ENCODE peak calls at places on chromosomes 4 and X, in seven cellular contexts. One of them, this sample, is unnamed.

GRCh38 chr4:175330652-175331051 is 412.5 kb downstream of the ADAM29 start:
- DNase-seq in activated CD4-positive, alpha-beta T cell treated with anti-CD3 and anti-CD28 coated beads, Interleukin-2, amount 50 U/mL, for 48 hours: no peak
- DNase-seq in lung microvascular endothelial cell: no peak
- DNase-seq in A172: peak
- DNase-seq in cerebellum: no peak
- DNase-seq in activated T-cell treated with anti-CD3 and anti-CD28 coated beads, Interleukin-2, amount 50 U/mL, for 24 hours: no peak
- DNase-seq in SHP77: no peak
- DNase-seq in this sample: no peak

GRCh38 chrX:66130469-66130868 is 33.6 kb upstream of the HEPH start:
- DNase-seq in activated CD4-positive, alpha-beta T cell treated with anti-CD3 and anti-CD28 coated beads, Interleukin-2, amount 50 U/mL, for 48 hours: no peak
- DNase-seq in lung microvascular endothelial cell: no peak
- DNase-seq in A172: no peak
- DNase-seq in cerebellum: no peak
- DNase-seq in activated T-cell treated with anti-CD3 and anti-CD28 coated beads, Interleukin-2, amount 50 U/mL, for 24 hours: no peak
- DNase-seq in SHP77: no peak
- DNase-seq in this sample: no peak

GRCh38 chr4:3387154-3387942 is 54.4 kb upstream of the HGFAC start:
- DNase-seq in activated CD4-positive, alpha-beta T cell treated with anti-CD3 and anti-CD28 coated beads, Interleukin-2, amount 50 U/mL, for 48 hours: no peak
- DNase-seq in lung microvascular endothelial cell: no peak
- DNase-seq in A172: no peak
- DNase-seq in cerebellum: no peak
- DNase-seq in activated T-cell treated with anti-CD3 and anti-CD28 coated beads, Interleukin-2, amount 50 U/mL, for 24 hours: no peak
- DNase-seq in SHP77: no peak
- DNase-seq in this sample: no peak

GRCh38 chr4:26406346-26406975 is 83.8 kb downstream of the CCKAR start:
- DNase-seq in activated CD4-positive, alpha-beta T cell treated with anti-CD3 and anti-CD28 coated beads, Interleukin-2, amount 50 U/mL, for 48 hours: no peak
- DNase-seq in lung microvascular endothelial cell: no peak
- DNase-seq in A172: no peak
- DNase-seq in cerebellum: no peak
- DNase-seq in activated T-cell treated with anti-CD3 and anti-CD28 coated beads, Interleukin-2, amount 50 U/mL, for 24 hours: no peak
- DNase-seq in SHP77: no peak
- DNase-seq in this sample: no peak

GRCh38 chr4:13523591-13524503 is 20.5 kb downstream of the NKX3-2 start:
- DNase-seq in activated CD4-positive, alpha-beta T cell treated with anti-CD3 and anti-CD28 coated beads, Interleukin-2, amount 50 U/mL, for 48 hours: no peak
- DNase-seq in lung microvascular endothelial cell: no peak
- DNase-seq in A172: no peak
- DNase-seq in cerebellum: no peak
- DNase-seq in activated T-cell treated with anti-CD3 and anti-CD28 coated beads, Interleukin-2, amount 50 U/mL, for 24 hours: no peak
- DNase-seq in SHP77: no peak
- DNase-seq in this sample: no peak

GRCh38 chr4:38857354-38858096 is 908 bp upstream of the TLR6 start:
- DNase-seq in activated CD4-positive, alpha-beta T cell treated with anti-CD3 and anti-CD28 coated beads, Interleukin-2, amount 50 U/mL, for 48 hours: peak
- DNase-seq in lung microvascular endothelial cell: no peak
- DNase-seq in A172: peak
- DNase-seq in cerebellum: no peak
- DNase-seq in activated T-cell treated with anti-CD3 and anti-CD28 coated beads, Interleukin-2, amount 50 U/mL, for 24 hours: peak
- DNase-seq in SHP77: no peak
- DNase-seq in this sample: peak

GRCh38 chr4:68368566-68369473 is 18.9 kb upstream of the YTHDC1 start:
- DNase-seq in activated CD4-positive, alpha-beta T cell treated with anti-CD3 and anti-CD28 coated beads, Interleukin-2, amount 50 U/mL, for 48 hours: no peak
- DNase-seq in lung microvascular endothelial cell: no peak
- DNase-seq in A172: peak
- DNase-seq in cerebellum: no peak
- DNase-seq in activated T-cell treated with anti-CD3 and anti-CD28 coated beads, Interleukin-2, amount 50 U/mL, for 24 hours: no peak
- DNase-seq in SHP77: no peak
- DNase-seq in this sample: no peak

GRCh38 chrX:39308126-39308525 is 506.9 kb downstream of the MID1IP1 start:
- DNase-seq in activated CD4-positive, alpha-beta T cell treated with anti-CD3 and anti-CD28 coated beads, Interleukin-2, amount 50 U/mL, for 48 hours: no peak
- DNase-seq in lung microvascular endothelial cell: no peak
- DNase-seq in A172: peak
- DNase-seq in cerebellum: no peak
- DNase-seq in activated T-cell treated with anti-CD3 and anti-CD28 coated beads, Interleukin-2, amount 50 U/mL, for 24 hours: no peak
- DNase-seq in SHP77: no peak
- DNase-seq in this sample: no peak

GRCh38 chrX:154040863-154041262 is 21.2 kb upstream of the IRAK1 start:
- DNase-seq in activated CD4-positive, alpha-beta T cell treated with anti-CD3 and anti-CD28 coated beads, Interleukin-2, amount 50 U/mL, for 48 hours: no peak
- DNase-seq in lung microvascular endothelial cell: no peak
- DNase-seq in A172: no peak
- DNase-seq in cerebellum: no peak
- DNase-seq in activated T-cell treated with anti-CD3 and anti-CD28 coated beads, Interleukin-2, amount 50 U/mL, for 24 hours: no peak
- DNase-seq in SHP77: no peak
- DNase-seq in this sample: no peak

GRCh38 chrX:13090261-13091110 is 46.1 kb upstream of the FAM9C start:
- DNase-seq in activated CD4-positive, alpha-beta T cell treated with anti-CD3 and anti-CD28 coated beads, Interleukin-2, amount 50 U/mL, for 48 hours: no peak
- DNase-seq in lung microvascular endothelial cell: peak
- DNase-seq in A172: no peak
- DNase-seq in cerebellum: no peak
- DNase-seq in activated T-cell treated with anti-CD3 and anti-CD28 coated beads, Interleukin-2, amount 50 U/mL, for 24 hours: no peak
- DNase-seq in SHP77: no peak
- DNase-seq in this sample: no peak

GRCh38 chr4:107736924-107737448 is 17.0 kb upstream of the PAPSS1 start:
- DNase-seq in activated CD4-positive, alpha-beta T cell treated with anti-CD3 and anti-CD28 coated beads, Interleukin-2, amount 50 U/mL, for 48 hours: peak
- DNase-seq in lung microvascular endothelial cell: peak
- DNase-seq in A172: peak
- DNase-seq in cerebellum: peak
- DNase-seq in activated T-cell treated with anti-CD3 and anti-CD28 coated beads, Interleukin-2, amount 50 U/mL, for 24 hours: peak
- DNase-seq in SHP77: no peak
- DNase-seq in this sample: peak

GRCh38 chr4:25843340-25844097 is 19.3 kb downstream of the SEL1L3 start:
- DNase-seq in activated CD4-positive, alpha-beta T cell treated with anti-CD3 and anti-CD28 coated beads, Interleukin-2, amount 50 U/mL, for 48 hours: no peak
- DNase-seq in lung microvascular endothelial cell: no peak
- DNase-seq in A172: peak
- DNase-seq in cerebellum: peak
- DNase-seq in activated T-cell treated with anti-CD3 and anti-CD28 coated beads, Interleukin-2, amount 50 U/mL, for 24 hours: no peak
- DNase-seq in SHP77: no peak
- DNase-seq in this sample: no peak

GRCh38 chr4:87354168-87355102 is 31.8 kb upstream of the HSD17B13 start:
- DNase-seq in activated CD4-positive, alpha-beta T cell treated with anti-CD3 and anti-CD28 coated beads, Interleukin-2, amount 50 U/mL, for 48 hours: no peak
- DNase-seq in lung microvascular endothelial cell: no peak
- DNase-seq in A172: no peak
- DNase-seq in cerebellum: no peak
- DNase-seq in activated T-cell treated with anti-CD3 and anti-CD28 coated beads, Interleukin-2, amount 50 U/mL, for 24 hours: no peak
- DNase-seq in SHP77: no peak
- DNase-seq in this sample: no peak

GRCh38 chr4:137070614-137071013 is 461.7 kb downstream of the PCDH18 start:
- DNase-seq in activated CD4-positive, alpha-beta T cell treated with anti-CD3 and anti-CD28 coated beads, Interleukin-2, amount 50 U/mL, for 48 hours: no peak
- DNase-seq in lung microvascular endothelial cell: no peak
- DNase-seq in A172: no peak
- DNase-seq in cerebellum: no peak
- DNase-seq in activated T-cell treated with anti-CD3 and anti-CD28 coated beads, Interleukin-2, amount 50 U/mL, for 24 hours: no peak
- DNase-seq in SHP77: no peak
- DNase-seq in this sample: no peak

GRCh38 chrX:110418857-110419249 is 60.2 kb downstream of the RTL9 start:
- DNase-seq in activated CD4-positive, alpha-beta T cell treated with anti-CD3 and anti-CD28 coated beads, Interleukin-2, amount 50 U/mL, for 48 hours: no peak
- DNase-seq in lung microvascular endothelial cell: no peak
- DNase-seq in A172: no peak
- DNase-seq in cerebellum: no peak
- DNase-seq in activated T-cell treated with anti-CD3 and anti-CD28 coated beads, Interleukin-2, amount 50 U/mL, for 24 hours: no peak
- DNase-seq in SHP77: peak
- DNase-seq in this sample: no peak

GRCh38 chrX:1433646-1434357 is 18.9 kb downstream of the ASMTL start:
- DNase-seq in activated CD4-positive, alpha-beta T cell treated with anti-CD3 and anti-CD28 coated beads, Interleukin-2, amount 50 U/mL, for 48 hours: no peak
- DNase-seq in lung microvascular endothelial cell: no peak
- DNase-seq in A172: no peak
- DNase-seq in cerebellum: no peak
- DNase-seq in activated T-cell treated with anti-CD3 and anti-CD28 coated beads, Interleukin-2, amount 50 U/mL, for 24 hours: no peak
- DNase-seq in SHP77: no peak
- DNase-seq in this sample: no peak

GRCh38 chrX:154323537-154323936 is 27.9 kb downstream of the TKTL1 start:
- DNase-seq in activated CD4-positive, alpha-beta T cell treated with anti-CD3 and anti-CD28 coated beads, Interleukin-2, amount 50 U/mL, for 48 hours: no peak
- DNase-seq in lung microvascular endothelial cell: no peak
- DNase-seq in A172: no peak
- DNase-seq in cerebellum: no peak
- DNase-seq in activated T-cell treated with anti-CD3 and anti-CD28 coated beads, Interleukin-2, amount 50 U/mL, for 24 hours: no peak
- DNase-seq in SHP77: no peak
- DNase-seq in this sample: no peak

GRCh38 chrX:63889001-63889400 is 104.0 kb upstream of the ARHGEF9 start:
- DNase-seq in activated CD4-positive, alpha-beta T cell treated with anti-CD3 and anti-CD28 coated beads, Interleukin-2, amount 50 U/mL, for 48 hours: no peak
- DNase-seq in lung microvascular endothelial cell: no peak
- DNase-seq in A172: peak
- DNase-seq in cerebellum: no peak
- DNase-seq in activated T-cell treated with anti-CD3 and anti-CD28 coated beads, Interleukin-2, amount 50 U/mL, for 24 hours: no peak
- DNase-seq in SHP77: no peak
- DNase-seq in this sample: no peak

GRCh38 chr4:86106475-86106874 is 253.4 kb downstream of the MAPK10 start:
- DNase-seq in activated CD4-positive, alpha-beta T cell treated with anti-CD3 and anti-CD28 coated beads, Interleukin-2, amount 50 U/mL, for 48 hours: no peak
- DNase-seq in lung microvascular endothelial cell: no peak
- DNase-seq in A172: no peak
- DNase-seq in cerebellum: no peak
- DNase-seq in activated T-cell treated with anti-CD3 and anti-CD28 coated beads, Interleukin-2, amount 50 U/mL, for 24 hours: no peak
- DNase-seq in SHP77: no peak
- DNase-seq in this sample: no peak

GRCh38 chrX:23821847-23822246 is 38.9 kb downstream of the SAT1 start:
- DNase-seq in activated CD4-positive, alpha-beta T cell treated with anti-CD3 and anti-CD28 coated beads, Interleukin-2, amount 50 U/mL, for 48 hours: no peak
- DNase-seq in lung microvascular endothelial cell: no peak
- DNase-seq in A172: no peak
- DNase-seq in cerebellum: no peak
- DNase-seq in activated T-cell treated with anti-CD3 and anti-CD28 coated beads, Interleukin-2, amount 50 U/mL, for 24 hours: no peak
- DNase-seq in SHP77: no peak
- DNase-seq in this sample: no peak

GRCh38 chr4:165177725-165178666 is 29.4 kb upstream of the KLHL2 start:
- DNase-seq in activated CD4-positive, alpha-beta T cell treated with anti-CD3 and anti-CD28 coated beads, Interleukin-2, amount 50 U/mL, for 48 hours: no peak
- DNase-seq in lung microvascular endothelial cell: no peak
- DNase-seq in A172: no peak
- DNase-seq in cerebellum: no peak
- DNase-seq in activated T-cell treated with anti-CD3 and anti-CD28 coated beads, Interleukin-2, amount 50 U/mL, for 24 hours: no peak
- DNase-seq in SHP77: no peak
- DNase-seq in this sample: no peak

GRCh38 chr4:52837716-52838558 is 24.2 kb upstream of the RASL11B start:
- DNase-seq in activated CD4-positive, alpha-beta T cell treated with anti-CD3 and anti-CD28 coated beads, Interleukin-2, amount 50 U/mL, for 48 hours: no peak
- DNase-seq in lung microvascular endothelial cell: no peak
- DNase-seq in A172: peak
- DNase-seq in cerebellum: no peak
- DNase-seq in activated T-cell treated with anti-CD3 and anti-CD28 coated beads, Interleukin-2, amount 50 U/mL, for 24 hours: no peak
- DNase-seq in SHP77: no peak
- DNase-seq in this sample: no peak

GRCh38 chr4:116480486-116480990 is 604.8 kb downstream of the TRAM1L1 start:
- DNase-seq in activated CD4-positive, alpha-beta T cell treated with anti-CD3 and anti-CD28 coated beads, Interleukin-2, amount 50 U/mL, for 48 hours: no peak
- DNase-seq in lung microvascular endothelial cell: no peak
- DNase-seq in A172: no peak
- DNase-seq in cerebellum: no peak
- DNase-seq in activated T-cell treated with anti-CD3 and anti-CD28 coated beads, Interleukin-2, amount 50 U/mL, for 24 hours: no peak
- DNase-seq in SHP77: no peak
- DNase-seq in this sample: no peak

GRCh38 chrX:41737065-41737464 is 13.1 kb downstream of the GPR82 start:
- DNase-seq in activated CD4-positive, alpha-beta T cell treated with anti-CD3 and anti-CD28 coated beads, Interleukin-2, amount 50 U/mL, for 48 hours: peak
- DNase-seq in lung microvascular endothelial cell: no peak
- DNase-seq in A172: no peak
- DNase-seq in cerebellum: no peak
- DNase-seq in activated T-cell treated with anti-CD3 and anti-CD28 coated beads, Interleukin-2, amount 50 U/mL, for 24 hours: no peak
- DNase-seq in SHP77: no peak
- DNase-seq in this sample: no peak

GRCh38 chrX:43559643-43560042 is 96.5 kb upstream of the MAOA start:
- DNase-seq in activated CD4-positive, alpha-beta T cell treated with anti-CD3 and anti-CD28 coated beads, Interleukin-2, amount 50 U/mL, for 48 hours: peak
- DNase-seq in lung microvascular endothelial cell: peak
- DNase-seq in A172: peak
- DNase-seq in cerebellum: no peak
- DNase-seq in activated T-cell treated with anti-CD3 and anti-CD28 coated beads, Interleukin-2, amount 50 U/mL, for 24 hours: peak
- DNase-seq in SHP77: peak
- DNase-seq in this sample: peak

GRCh38 chr4:2036327-2036726 is 22.8 kb upstream of the NAT8L start:
- DNase-seq in activated CD4-positive, alpha-beta T cell treated with anti-CD3 and anti-CD28 coated beads, Interleukin-2, amount 50 U/mL, for 48 hours: no peak
- DNase-seq in lung microvascular endothelial cell: no peak
- DNase-seq in A172: no peak
- DNase-seq in cerebellum: no peak
- DNase-seq in activated T-cell treated with anti-CD3 and anti-CD28 coated beads, Interleukin-2, amount 50 U/mL, for 24 hours: no peak
- DNase-seq in SHP77: no peak
- DNase-seq in this sample: no peak

GRCh38 chr4:78414116-78414515 is 137.5 kb upstream of the ANXA3 start:
- DNase-seq in activated CD4-positive, alpha-beta T cell treated with anti-CD3 and anti-CD28 coated beads, Interleukin-2, amount 50 U/mL, for 48 hours: no peak
- DNase-seq in lung microvascular endothelial cell: no peak
- DNase-seq in A172: no peak
- DNase-seq in cerebellum: no peak
- DNase-seq in activated T-cell treated with anti-CD3 and anti-CD28 coated beads, Interleukin-2, amount 50 U/mL, for 24 hours: no peak
- DNase-seq in SHP77: no peak
- DNase-seq in this sample: no peak

GRCh38 chrX:43703211-43703791 is 47.2 kb downstream of the MAOA start:
- DNase-seq in activated CD4-positive, alpha-beta T cell treated with anti-CD3 and anti-CD28 coated beads, Interleukin-2, amount 50 U/mL, for 48 hours: no peak
- DNase-seq in lung microvascular endothelial cell: peak
- DNase-seq in A172: peak
- DNase-seq in cerebellum: no peak
- DNase-seq in activated T-cell treated with anti-CD3 and anti-CD28 coated beads, Interleukin-2, amount 50 U/mL, for 24 hours: no peak
- DNase-seq in SHP77: no peak
- DNase-seq in this sample: no peak

This sample was measured in putamen.